ENCODE peak calls at places on chromosomes 13 and 19, in four cellular contexts. X, U, W and J are unnamed samples.

GRCh38 chr19:2546128-2547032 is 70.5 kb downstream of the GADD45B start:
- DNase-seq in X (peak), U (no peak), W (no peak), J (peak)

GRCh38 chr19:294819-295686 is 3.9 kb upstream of the PLPP2 start:
- DNase-seq in X (no peak), U (no peak), W (peak), J (peak)

GRCh38 chr13:23715762-23716235 is 145.6 kb downstream of the TNFRSF19 start:
- DNase-seq in X (peak), U (no peak), W (peak), J (peak)

GRCh38 chr13:40679586-40679985 is 13.1 kb upstream of the FOXO1 start:
- DNase-seq in X (no peak), U (no peak), W (no peak), J (no peak)

GRCh38 chr13:87497426-87497825 is 173.7 kb upstream of the SLITRK5 start:
- DNase-seq in X (no peak), U (no peak), W (no peak), J (no peak)

GRCh38 chr13:95182570-95183285 is 118.5 kb downstream of the ABCC4 start:
- DNase-seq in X (no peak), U (no peak), W (no peak), J (no peak)

GRCh38 chr19:23222998-23223652 is 27.1 kb downstream of the ZNF724 start:
- DNase-seq in X (peak), U (no peak), W (no peak), J (no peak)

GRCh38 chr19:19321143-19321577 is 531 bp downstream of the MAU2 start:
- DNase-seq in X (peak), U (no peak), W (peak), J (peak)

GRCh38 chr19:43774103-43774939 is 6.5 kb downstream of the KCNN4 start:
- DNase-seq in X (peak), U (no peak), W (peak), J (peak)

GRCh38 chr13:100209857-100210580 is 121.1 kb downstream of the PCCA start:
- DNase-seq in X (no peak), U (no peak), W (no peak), J (no peak)

GRCh38 chr13:96772426-96772825 is 221.8 kb downstream of the OXGR1 start:
- DNase-seq in X (no peak), U (no peak), W (no peak), J (no peak)

GRCh38 chr13:108981407-108981806 is 352.0 kb downstream of the MYO16 start:
- DNase-seq in X (no peak), U (no peak), W (no peak), J (no peak)

GRCh38 chr19:2578391-2578826 is 102.5 kb downstream of the GADD45B start:
- DNase-seq in X (no peak), U (no peak), W (no peak), J (peak)

GRCh38 chr19:5823579-5824281 is 15.8 kb downstream of the FUT6 start:
- DNase-seq in X (no peak), U (no peak), W (peak), J (peak)

GRCh38 chr13:48216204-48216711 is 16.7 kb upstream of the ITM2B start:
- DNase-seq in X (no peak), U (no peak), W (no peak), J (no peak)

GRCh38 chr13:48210178-48210577 is 22.8 kb upstream of the ITM2B start:
- DNase-seq in X (no peak), U (no peak), W (no peak), J (no peak)

GRCh38 chr13:48214519-48215121 is 18.4 kb upstream of the ITM2B start:
- DNase-seq in X (no peak), U (no peak), W (no peak), J (no peak)
- TF ChIP-seq CREM in X (no peak), U (no peak), W (no peak), J (no peak)

DNA sequence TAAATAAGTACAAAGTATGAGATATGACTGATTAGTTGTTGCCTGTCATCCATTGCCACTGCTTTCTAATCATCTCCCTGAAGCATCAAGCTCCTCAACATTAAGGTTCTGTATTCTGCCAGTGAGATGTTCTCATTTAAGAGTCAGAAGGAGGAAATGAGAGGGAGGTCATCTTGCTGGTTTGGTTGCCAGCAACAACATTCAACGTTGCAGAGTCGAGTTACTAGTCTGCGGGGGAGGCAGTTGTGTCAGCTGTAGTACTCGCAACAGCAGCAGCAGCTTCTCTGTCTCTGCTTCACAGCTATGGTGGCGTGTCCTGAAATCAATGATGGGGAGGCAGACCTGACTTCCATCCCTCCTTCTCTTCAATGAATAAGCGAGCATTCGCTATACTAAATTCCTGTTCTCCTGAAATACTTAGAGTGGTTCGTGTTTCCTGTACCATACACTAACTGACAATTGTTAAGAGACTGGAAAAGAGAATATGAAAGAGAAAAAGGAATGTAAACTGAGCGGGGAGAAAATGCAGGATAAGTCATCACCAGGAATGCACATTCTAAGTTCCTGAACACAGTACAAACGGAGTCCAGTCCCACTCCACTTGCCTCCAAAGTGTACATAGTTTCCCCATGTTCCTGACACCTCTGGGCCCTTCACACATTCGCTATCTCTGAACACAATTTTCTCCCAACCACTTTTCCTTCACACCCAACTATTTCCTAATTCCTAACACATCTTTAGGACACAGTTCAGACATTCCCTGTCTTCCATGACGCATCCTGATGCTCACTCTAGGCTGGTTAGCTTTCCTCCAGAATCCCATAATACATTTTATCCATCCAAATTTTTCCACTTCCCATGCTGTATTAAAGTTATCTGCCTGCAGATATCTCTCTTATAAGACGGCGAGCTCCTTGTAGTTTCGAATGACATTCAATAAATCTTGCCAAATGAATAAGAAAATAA is 263.0 kb downstream of the KLF12 start:
- DNase-seq in X (no peak), U (no peak), W (no peak), J (peak)
- TF ChIP-seq CREM in X (no peak), U (no peak), W (no peak), J (no peak)

GRCh38 chr19:55440411-55441105 is 2.5 kb downstream of the SHISA7 start:
- DNase-seq in X (no peak), U (no peak), W (peak), J (peak)
- TF ChIP-seq CREM in X (no peak), U (no peak), W (no peak), J (no peak)

GRCh38 chr13:67440240-67440639 is 210.1 kb upstream of the PCDH9 start:
- DNase-seq in X (no peak), U (no peak), W (no peak), J (no peak)

GRCh38 chr13:67438465-67438864 is 208.3 kb upstream of the PCDH9 start:
- DNase-seq in X (no peak), U (no peak), W (no peak), J (no peak)

GRCh38 chr13:67437246-67437645 is 207.1 kb upstream of the PCDH9 start:
- DNase-seq in X (no peak), U (no peak), W (no peak), J (no peak)

GRCh38 chr13:67443901-67444300 is 213.8 kb upstream of the PCDH9 start:
- DNase-seq in X (no peak), U (no peak), W (no peak), J (no peak)

GRCh38 chr13:67439365-67439764 is 209.2 kb upstream of the PCDH9 start:
- DNase-seq in X (no peak), U (no peak), W (no peak), J (no peak)
- TF ChIP-seq CREM in X (no peak), U (no peak), W (no peak), J (no peak)

GRCh38 chr13:83248751-83249150 is 633.5 kb downstream of the SLITRK1 start:
- DNase-seq in X (no peak), U (no peak), W (no peak), J (no peak)
- TF ChIP-seq CREM in X (no peak), U (no peak), W (no peak), J (no peak)

GRCh38 chr13:45575146-45575829 is 40.3 kb downstream of the ERICH6B start:
- DNase-seq in X (no peak), U (no peak), W (no peak), J (no peak)

DNA sequence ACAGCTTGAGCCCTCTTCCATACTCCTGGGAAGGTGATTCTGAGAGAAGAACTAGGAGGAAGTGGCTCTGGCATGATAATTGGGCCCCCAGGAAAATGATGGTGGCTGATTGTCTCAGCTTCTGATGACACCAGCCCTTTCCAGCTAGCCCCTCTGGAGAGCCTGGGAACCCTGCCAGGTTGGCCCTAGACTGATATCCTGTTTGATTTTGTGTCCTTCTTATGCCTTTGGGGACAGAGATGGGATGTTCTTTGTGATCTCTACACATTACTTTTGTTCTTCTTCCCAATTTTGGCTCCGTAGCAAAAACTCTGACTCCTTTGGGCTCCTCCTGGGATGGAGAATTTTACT is 39.7 kb downstream of the ERICH6B start:
- DNase-seq in X (no peak), U (no peak), W (no peak), J (no peak)
- TF ChIP-seq CREM in X (no peak), U (no peak), W (no peak), J (no peak)

GRCh38 chr13:51047434-51048165 is 63.5 kb downstream of the C13orf42 start:
- DNase-seq in X (no peak), U (no peak), W (no peak), J (no peak)
- TF ChIP-seq CREM in X (no peak), U (no peak), W (no peak), J (no peak)

GRCh38 chr19:7819337-7819736 is 10.7 kb upstream of the EVI5L start:
- DNase-seq in X (no peak), U (peak), W (no peak), J (no peak)
- TF ChIP-seq CREM in X (no peak), U (peak), W (no peak), J (no peak)